ENCODE peak calls at places on chromosomes 4 and X, in eight cellular contexts. X, O, A, N, G, Q, Z and Y are unnamed samples.

GRCh38 chr4:8709050-8709728 is 116.6 kb downstream of the CPZ start:
- DNase-seq in Z (peak; percentile 18), O (no peak), N (no peak), G (no peak), Q (no peak), X (peak; percentile 35), A (no peak), Y (no peak)

GRCh38 chr4:25509656-25510055 is 132.6 kb downstream of the ANAPC4 start:
- DNase-seq in X (no peak), G (no peak), Z (no peak), Q (no peak), A (no peak), N (no peak), O (no peak), Y (no peak)

GRCh38 chrX:15399901-15400500 is 15.8 kb upstream of the VEGFD start:
- DNase-seq in X (no peak), G (no peak), O (no peak), Z (no peak), A (no peak), N (no peak), Q (no peak), Y (no peak)

GRCh38 chrX:100680756-100681155 is 36.8 kb downstream of the SRPX2 start:
- DNase-seq in Z (no peak), A (no peak), G (no peak), Q (no peak), O (no peak), N (no peak), X (no peak), Y (no peak)

GRCh38 chr4:3871181-3871852 is 105.1 kb downstream of the ADRA2C start:
- DNase-seq in Q (no peak), Z (peak; percentile 31), O (no peak), G (no peak), A (no peak), N (no peak), X (no peak), Y (no peak)

GRCh38 chr4:158428242-158428641 is 93.4 kb upstream of the RXFP1 start:
- DNase-seq in Z (no peak), X (no peak), G (no peak), Q (peak; percentile 55), A (no peak), O (no peak), N (no peak), Y (no peak)

GRCh38 chr4:76677571-76678326 is 220.2 kb downstream of the SOWAHB start:
- DNase-seq in X (no peak), A (no peak), O (no peak), N (no peak), G (no peak), Z (no peak), Q (peak; percentile 52), Y (no peak)

GRCh38 chrX:13579696-13580095 is 10.3 kb downstream of the EGFL6 start:
- DNase-seq in G (no peak), O (no peak), Z (no peak), N (no peak), Q (no peak), A (no peak), X (no peak), Y (no peak)

GRCh38 chr4:13840573-13841185 is 213.2 kb upstream of the BOD1L1 start:
- DNase-seq in Z (no peak), A (no peak), O (no peak), N (no peak), G (no peak), Q (no peak), X (no peak), Y (no peak)

GRCh38 chrX:37755073-37755472 is 24.8 kb upstream of the CYBB start:
- DNase-seq in Z (no peak), G (no peak), X (no peak), O (no peak), Q (no peak), A (no peak), N (peak; percentile 42), Y (no peak)

GRCh38 chrX:112696506-112696905 is 16.8 kb upstream of the LHFPL1 start:
- DNase-seq in Z (no peak), N (no peak), Q (no peak), X (no peak), G (no peak), A (no peak), O (no peak), Y (no peak)

GRCh38 chrX:107684956-107685385 is 56.7 kb downstream of the PRPS1 start:
- DNase-seq in A (no peak), N (peak; percentile 23), Z (peak; percentile 93), X (no peak), O (peak; percentile 84), Q (peak; percentile 90), G (peak; percentile 30), Y (peak; percentile 51)
- TF ChIP-seq CTCF in A (no peak), N (no peak), Z (no peak), X (no peak), O (no peak), Q (no peak), G (no peak), Y (no peak)

DNA sequence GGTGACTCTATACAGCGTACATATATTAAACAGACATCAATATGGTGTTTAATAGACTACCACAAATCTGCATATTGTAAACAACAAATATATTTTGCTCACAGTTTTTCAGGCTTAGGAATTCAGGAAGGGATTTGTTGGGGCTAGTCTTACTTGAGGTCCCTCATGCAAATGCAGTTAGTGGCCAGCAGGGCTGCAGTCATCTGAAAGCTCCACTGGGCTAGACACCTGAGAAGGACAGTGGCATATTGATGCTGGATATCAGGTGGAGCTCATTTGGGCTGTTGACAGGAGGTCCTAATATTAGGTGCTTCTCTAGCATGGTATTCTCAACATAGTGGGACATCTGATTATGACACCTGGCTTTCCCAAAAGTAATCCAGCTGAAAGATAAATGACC is 493.8 kb upstream of the PABPC4L start:
- DNase-seq in Q (no peak), O (no peak), N (no peak), G (no peak), X (no peak), Z (no peak), A (no peak), Y (no peak)
- TF ChIP-seq CTCF in Q (no peak), O (no peak), N (no peak), G (no peak), X (no peak), Z (no peak), A (no peak), Y (no peak)

GRCh38 chr4:6702761-6703160 is 6.9 kb downstream of the MRFAP1L1 start:
- DNase-seq in Q (no peak), A (no peak), N (no peak), X (no peak), G (no peak), Z (no peak), O (no peak), Y (no peak)

GRCh38 chr4:6703786-6704185 is 5.9 kb downstream of the MRFAP1L1 start:
- DNase-seq in Q (no peak), A (no peak), G (no peak), O (no peak), Z (no peak), N (no peak), X (no peak), Y (no peak)

GRCh38 chr4:6709230-6710114 is at the start of gene MRFAP1L1:
- DNase-seq in N (peak; percentile 93), Z (peak; percentile 98), X (peak; percentile 97), O (peak; percentile 97), A (peak; percentile 87), G (peak; percentile 97), Q (peak; percentile 90), Y (peak; percentile 81)

GRCh38 chr4:6705638-6706037 is 4.0 kb downstream of the MRFAP1L1 start:
- DNase-seq in Q (no peak), G (no peak), A (no peak), O (no peak), N (no peak), Z (no peak), X (no peak), Y (no peak)

GRCh38 chr4:6706173-6706572 is 3.5 kb downstream of the MRFAP1L1 start:
- DNase-seq in A (no peak), O (no peak), Q (no peak), Z (no peak), G (no peak), N (no peak), X (no peak), Y (no peak)
- TF ChIP-seq CTCF in A (no peak), O (no peak), Q (no peak), Z (no peak), G (no peak), N (no peak), X (no peak), Y (no peak)

GRCh38 chrX:70769659-70770232 is 138.8 kb downstream of the TEX11 start:
- DNase-seq in Q (peak; percentile 12), G (no peak), Z (no peak), A (no peak), N (peak; percentile 10), O (no peak), X (no peak), Y (no peak)
- TF ChIP-seq CTCF in Q (no peak), G (no peak), Z (peak; percentile 30), A (peak; percentile 19), N (peak; percentile 7), O (peak; percentile 9), X (peak; percentile 39), Y (peak; percentile 4)

GRCh38 chrX:51494409-51494808 is 2.0 kb downstream of the NUDT11 start:
- DNase-seq in O (no peak), N (no peak), Z (no peak), X (no peak), G (no peak), A (no peak), Q (no peak), Y (no peak)
- TF ChIP-seq CTCF in O (no peak), N (peak; percentile 2), Z (no peak), X (no peak), G (no peak), A (peak; percentile 22), Q (no peak), Y (no peak)

DNA sequence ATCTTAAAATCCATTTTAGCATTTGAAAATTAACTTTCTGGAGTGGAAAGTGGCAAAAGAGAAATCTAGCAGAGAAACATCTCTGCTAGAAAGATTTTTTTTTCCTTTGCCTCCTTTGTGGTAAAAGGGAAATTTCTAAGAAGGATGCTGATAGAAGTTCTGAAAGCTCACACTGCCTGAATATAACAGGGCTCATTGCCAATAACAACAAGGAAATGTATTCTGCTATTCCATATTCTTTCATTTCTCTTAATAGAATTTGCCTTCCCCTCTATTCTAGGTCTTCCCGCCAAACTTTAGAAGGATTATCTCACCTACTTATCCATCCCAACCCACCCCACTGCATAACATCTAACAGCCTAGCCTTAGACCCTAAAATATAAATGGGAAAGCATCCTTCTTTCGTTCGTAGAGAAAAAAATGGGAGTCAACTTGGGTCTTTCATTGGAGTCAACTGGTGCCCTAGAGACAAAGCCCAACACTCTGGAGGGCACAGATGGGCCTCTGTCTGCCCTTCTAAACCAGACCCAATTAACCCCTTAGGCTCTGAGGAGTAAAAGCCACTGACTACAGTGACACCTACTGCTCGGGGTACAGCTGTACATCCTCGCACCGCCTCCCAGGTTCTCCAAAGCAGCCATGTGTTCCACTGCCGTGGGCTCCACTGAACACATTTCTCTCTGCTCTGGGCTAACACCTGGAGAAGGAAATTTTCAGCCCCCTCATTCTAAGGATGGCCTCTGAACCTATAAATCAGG is 103.9 kb downstream of the MAML3 start:
- DNase-seq in Q (no peak), A (no peak), Z (no peak), X (no peak), G (no peak), O (no peak), N (peak; percentile 25), Y (no peak)
- TF ChIP-seq CTCF in Q (peak; percentile 37), A (peak; percentile 30), Z (no peak), X (no peak), G (peak; percentile 78), O (no peak), N (peak; percentile 38), Y (peak; percentile 43)